ENCODE peak calls at places on chromosomes 13 and 19, in nine cellular contexts. N is stimulated activated CD4-positive, alpha-beta T cell treated with anti-CD3 and anti-CD28 coated beads, Interleukin-1b, Interleukin-23, amount 100 ng/mL, for 24 hours; X is nephron progenitor cell; U is neural crest cell; A is cardiac fibroblast; L is HCT116; P is T-cell; Q is effector CD4-positive, alpha-beta T cell; E is astrocyte of the spinal cord. J is an unnamed sample.

GRCh38 chr13:90461398-90461797 is 886.1 kb upstream of the MIR17HG start:
- DNase-seq in Q (no peak), A (no peak), P (no peak), U (no peak), N (no peak), E (no peak), X (no peak), L (no peak), J (no peak)

GRCh38 chr13:101520672-101521071 is 68.2 kb downstream of the ITGBL1 start:
- DNase-seq in Q (no peak), X (no peak), A (peak; percentile 83), U (no peak), P (no peak), L (no peak), E (peak; percentile 78), N (no peak), J (no peak)

GRCh38 chr13:83065136-83065535 is 817.1 kb downstream of the SLITRK1 start:
- DNase-seq in L (no peak), X (no peak), N (no peak), A (peak; percentile 34), Q (no peak), U (no peak), E (peak; percentile 87), P (no peak), J (peak; percentile 68)

GRCh38 chr13:43629691-43630480 is 156.9 kb downstream of the ENOX1 start:
- DNase-seq in L (no peak), N (no peak), U (no peak), E (no peak), A (peak; percentile 25), P (no peak), X (no peak), Q (no peak), J (no peak)

GRCh38 chr19:57747472-57747807 is 825 bp downstream of the ZNF776 start:
- DNase-seq in A (no peak), X (no peak), L (no peak), P (no peak), E (no peak), U (no peak), Q (no peak), N (no peak), J (no peak)

GRCh38 chr13:83634601-83635000 is 247.7 kb downstream of the SLITRK1 start:
- DNase-seq in L (no peak), Q (no peak), N (no peak), X (no peak), U (no peak), A (no peak), P (no peak), E (no peak), J (no peak)

GRCh38 chr13:64505511-64505910 is 2724.6 kb downstream of the PCDH9 start:
- DNase-seq in P (no peak), A (peak; percentile 84), X (no peak), U (no peak), Q (no peak), E (peak; percentile 42), L (no peak), N (no peak), J (no peak)

GRCh38 chr19:5628470-5628869 is 5.6 kb downstream of the SAFB start:
- DNase-seq in E (peak; percentile 7), L (no peak), P (no peak), X (no peak), A (peak; percentile 50), U (no peak), N (no peak), Q (no peak), J (no peak)

GRCh38 chr13:29428310-29428991 is 167.0 kb downstream of the SLC7A1 start:
- DNase-seq in A (peak; percentile 14), L (peak; percentile 6), U (peak; percentile 22), E (no peak), X (peak; percentile 52), Q (no peak), P (no peak), N (no peak), J (peak; percentile 17)

GRCh38 chr13:72638059-72638815 is 89.2 kb downstream of the MZT1 start:
- DNase-seq in A (no peak), U (no peak), Q (no peak), P (no peak), E (peak; percentile 14), L (no peak), N (no peak), X (no peak), J (no peak)